ENCODE peak calls at places on chromosomes 7 and 10, in seven cellular contexts. Y is heart left ventricle, P is uterus, A is brain microvascular endothelial cell, T is Caco-2, G is AG10803, Q is PC-3. N is an unnamed sample.

GRCh38 chr10:239109-239508 is 103.9 kb downstream of the ZMYND11 start:
- DNase-seq in Y (no peak), P (no peak), A (peak), T (no peak), G (no peak), Q (peak), N (no peak)

GRCh38 chr10:133258066-133258817 is 18.4 kb downstream of the ADAM8 start:
- DNase-seq in Y (peak), P (no peak), A (no peak), T (no peak), G (no peak), Q (peak), N (peak)

GRCh38 chr7:816751-817671 is 15.3 kb upstream of the SUN1 start:
- DNase-seq in Y (peak), P (no peak), A (no peak), T (peak), G (no peak), Q (peak), N (no peak)

GRCh38 chr7:16504019-16504418 is 22.6 kb upstream of the LRRC72 start:
- DNase-seq in Y (no peak), P (no peak), A (peak), T (no peak), G (no peak), Q (peak), N (no peak)

GRCh38 chr10:19785366-19785765 is 30.9 kb upstream of the PLXDC2 start:
- DNase-seq in Y (no peak), P (no peak), A (no peak), T (no peak), G (no peak), Q (no peak), N (no peak)

GRCh38 chr7:66748127-66748511 is 7.6 kb downstream of the RABGEF1 start:
- DNase-seq in Y (no peak), P (no peak), A (no peak), T (no peak), G (peak), Q (no peak), N (no peak)

GRCh38 chr7:4809091-4809591 is 33.7 kb downstream of the AP5Z1 start:
- DNase-seq in Y (peak), P (no peak), A (no peak), T (no peak), G (no peak), Q (no peak), N (no peak)

GRCh38 chr7:111835066-111835465 is 272.8 kb upstream of the IMMP2L start:
- DNase-seq in Y (no peak), P (no peak), A (peak), T (no peak), G (peak), Q (peak), N (no peak)

GRCh38 chr10:1964476-1964875 is 227.2 kb upstream of the ADARB2 start:
- DNase-seq in Y (no peak), P (no peak), A (no peak), T (no peak), G (no peak), Q (no peak), N (no peak)

GRCh38 chr7:17153571-17153970 is 144.9 kb upstream of the AHR start:
- DNase-seq in Y (no peak), P (no peak), A (no peak), T (no peak), G (no peak), Q (no peak), N (no peak)

GRCh38 chr10:95229724-95230627 is 35.9 kb downstream of the ACSM6 start:
- DNase-seq in Y (no peak), P (no peak), A (peak), T (no peak), G (peak), Q (peak), N (no peak)

GRCh38 chr10:29297678-29298077 is 8.8 kb downstream of the LYZL1 start:
- DNase-seq in Y (no peak), P (no peak), A (no peak), T (no peak), G (no peak), Q (no peak), N (no peak)

GRCh38 chr10:78700413-78700812 is 368.4 kb upstream of the ZMIZ1 start:
- DNase-seq in Y (peak), P (no peak), A (no peak), T (no peak), G (peak), Q (peak), N (no peak)

GRCh38 chr10:127117125-127117524 is 79.3 kb downstream of the INSYN2A start:
- DNase-seq in Y (peak), P (peak), A (peak), T (peak), G (peak), Q (peak), N (no peak)

GRCh38 chr10:97456034-97456685 is 10.2 kb downstream of the ZDHHC16 start:
- DNase-seq in Y (no peak), P (no peak), A (no peak), T (no peak), G (peak), Q (no peak), N (no peak)

GRCh38 chr10:127576011-127576410 is 26.9 kb downstream of the NPS start:
- DNase-seq in Y (no peak), P (no peak), A (no peak), T (no peak), G (no peak), Q (no peak), N (no peak)

GRCh38 chr10:21820952-21821351 is 182.6 kb downstream of the DNAJC1 start:
- DNase-seq in Y (no peak), P (no peak), A (no peak), T (peak), G (no peak), Q (no peak), N (no peak)
- TF ChIP-seq CTCF in Y (no peak), P (no peak), A (no peak), T (no peak), G (no peak), Q (no peak), N (no peak)

DNA sequence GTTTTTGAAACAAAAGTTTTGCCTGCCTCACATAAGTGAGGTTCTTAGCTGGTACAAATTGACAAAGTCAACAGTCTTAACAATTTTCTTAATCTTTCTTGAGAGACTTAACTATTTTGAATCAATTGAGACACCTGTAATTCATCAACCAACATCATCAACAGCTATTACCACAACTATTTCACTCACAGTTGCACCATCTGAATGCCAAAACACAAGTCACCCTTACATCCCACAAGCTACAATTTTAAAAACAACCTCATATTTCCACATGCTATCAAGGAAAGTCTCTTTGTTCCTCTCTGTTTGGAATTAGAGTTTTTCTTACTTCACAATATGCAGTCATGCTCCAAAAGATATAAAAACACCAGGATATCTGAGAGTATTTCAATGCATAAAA is 4.9 kb downstream of the SMURF1 start:
- DNase-seq in Y (no peak), P (no peak), A (no peak), T (no peak), G (peak), Q (no peak), N (no peak)
- H3K4me3 ChIP-seq in Y (no peak), P (no peak), A (no peak), T (no peak), G (no peak), Q (no peak), N (no peak)

DNA sequence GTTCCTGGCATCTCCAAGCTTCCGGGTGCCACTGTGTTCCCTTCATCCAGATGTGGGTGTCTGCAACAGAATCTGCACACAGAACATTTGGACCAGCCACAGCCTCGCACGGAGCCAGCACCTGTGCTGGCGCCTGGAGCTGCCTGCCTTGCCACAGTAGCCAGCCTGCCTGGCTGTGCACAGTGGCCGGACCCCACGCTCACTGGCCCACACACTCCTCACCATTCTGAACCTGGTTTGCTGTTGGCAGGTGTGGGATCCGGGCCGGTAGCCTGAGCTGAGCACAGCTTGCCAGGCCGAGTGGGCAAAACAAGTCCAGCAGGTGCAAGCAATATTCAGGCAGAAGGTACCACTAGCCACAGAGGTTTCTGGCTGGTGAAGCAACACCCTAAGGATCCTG is 7.6 kb upstream of the KLHL7 start:
- DNase-seq in Y (no peak), P (no peak), A (no peak), T (no peak), G (no peak), Q (no peak), N (no peak)
- TF ChIP-seq CTCF in Y (no peak), P (no peak), A (no peak), T (no peak), G (no peak), Q (no peak), N (no peak)

DNA sequence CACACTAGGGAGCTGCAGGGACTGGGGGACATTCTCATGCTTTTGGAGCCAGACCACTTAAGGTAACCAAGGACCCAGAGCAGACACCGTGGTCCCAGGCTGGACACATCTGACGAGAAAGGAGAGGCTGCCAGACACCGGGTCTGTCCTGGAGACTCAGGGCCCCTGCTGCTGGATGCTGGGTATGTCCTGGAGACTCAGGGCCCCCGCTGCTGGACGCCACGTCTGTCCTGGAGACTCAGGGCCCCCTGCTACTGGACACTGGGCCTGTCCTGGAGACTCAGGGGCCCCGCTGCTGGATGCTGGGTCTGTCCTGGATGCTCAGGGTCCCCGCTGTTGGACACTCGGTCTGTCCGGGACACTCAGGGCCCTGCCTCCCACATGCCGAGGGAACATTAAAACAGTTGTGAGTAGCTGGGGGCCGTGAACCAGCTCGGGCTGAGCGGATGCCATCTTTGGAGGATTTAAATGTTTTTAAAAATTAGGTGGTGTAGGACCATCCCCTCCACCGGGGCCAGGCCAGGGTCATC is 249.7 kb downstream of the DNAJB6 start:
- DNase-seq in Y (no peak), P (no peak), A (no peak), T (no peak), G (no peak), Q (no peak), N (no peak)
- H3K4me3 ChIP-seq in Y (no peak), P (no peak), A (no peak), T (no peak), G (no peak), Q (no peak), N (no peak)

DNA sequence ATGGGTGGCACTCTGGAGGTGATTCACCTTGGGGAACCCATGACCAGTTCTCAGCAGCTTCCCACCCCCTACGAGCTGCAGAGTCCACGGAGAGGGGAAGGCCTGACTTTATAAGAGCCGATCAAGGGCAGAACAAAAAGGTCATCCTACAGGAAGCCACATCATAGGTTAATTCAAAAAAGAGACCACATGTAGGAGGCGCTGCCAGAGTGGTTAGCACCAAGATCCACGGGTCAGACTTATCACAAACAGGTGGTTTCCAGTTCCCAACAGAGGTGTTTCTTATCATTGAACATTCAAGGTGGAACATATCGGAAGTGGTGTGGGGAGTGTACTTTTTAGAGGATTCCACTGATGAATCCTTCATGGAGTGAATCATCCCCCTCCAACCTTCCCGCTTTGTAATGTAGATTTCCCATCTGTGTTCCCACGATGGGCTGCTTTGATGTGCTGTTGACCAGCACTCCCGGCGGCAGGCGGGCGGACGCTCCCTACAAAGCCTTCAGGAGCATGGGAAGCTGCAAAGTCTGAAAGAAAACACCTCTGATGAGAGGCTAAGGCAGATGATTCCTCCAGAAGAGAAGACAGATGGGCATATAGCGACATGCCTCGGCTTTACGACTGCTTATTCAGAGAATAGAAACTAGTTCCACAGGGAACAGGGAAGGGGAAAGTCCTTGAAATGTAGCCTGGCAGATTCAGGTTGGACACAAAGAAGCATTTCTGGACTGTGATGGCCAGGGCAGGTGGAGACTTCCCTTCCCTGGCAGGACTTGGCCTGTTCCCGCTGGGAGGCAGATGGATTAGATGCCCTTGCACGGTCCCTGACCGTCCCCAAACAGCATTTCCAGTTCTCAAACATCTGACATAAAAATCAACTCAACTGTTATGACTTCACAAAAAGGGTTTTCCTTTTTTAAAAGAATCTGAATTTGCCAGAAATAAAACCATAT is 66.5 kb downstream of the AFAP1L2 start:
- DNase-seq in Y (no peak), P (no peak), A (no peak), T (no peak), G (no peak), Q (no peak), N (no peak)
- TF ChIP-seq CTCF in Y (no peak), P (no peak), A (no peak), T (no peak), G (no peak), Q (no peak), N (no peak)

GRCh38 chr10:45319702-45320101 is 4.3 kb upstream of the OR13A1 start:
- DNase-seq in Y (no peak), P (no peak), A (no peak), T (no peak), G (no peak), Q (no peak), N (no peak)
- H3K4me3 ChIP-seq in Y (no peak), P (no peak), A (no peak), T (no peak), G (no peak), Q (no peak), N (no peak)

DNA sequence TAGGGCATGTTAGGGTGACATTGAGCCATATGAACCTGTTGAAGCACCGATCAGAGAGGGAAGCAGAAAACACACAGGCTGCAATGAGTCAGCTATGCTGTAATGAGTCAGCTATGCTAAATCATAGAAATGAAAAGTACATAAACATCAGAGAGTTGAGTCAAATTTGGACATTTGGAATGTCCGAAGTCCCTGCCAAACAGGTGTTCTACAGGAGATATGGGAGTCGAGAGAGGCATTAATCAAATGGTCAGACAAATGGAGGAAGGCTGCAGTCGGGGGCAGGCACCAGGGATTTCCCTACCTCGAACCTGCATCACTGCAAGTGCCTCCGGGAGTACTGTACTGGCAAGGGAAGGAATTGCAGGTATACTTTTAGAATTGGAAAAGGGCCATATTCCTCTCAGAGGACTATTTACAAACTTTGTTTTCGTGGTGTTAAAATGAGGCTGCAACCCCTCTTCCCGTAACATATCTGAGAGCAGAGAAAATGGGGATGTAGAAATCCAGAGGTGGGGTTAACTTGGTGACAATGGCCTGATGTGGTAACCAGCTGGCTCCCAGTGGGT is 8.8 kb upstream of the ZC3HAV1 start:
- DNase-seq in Y (no peak), P (no peak), A (peak), T (peak), G (peak), Q (peak), N (no peak)
- TF ChIP-seq CTCF in Y (no peak), P (no peak), A (peak), T (no peak), G (no peak), Q (no peak), N (no peak)

N was measured in lower leg skin.